ENCODE peak calls at places on chromosomes 5 and 9, in eight cellular contexts. F is mesothelial cell of epicardium, S is A673, K is foreskin fibroblast, A is GM13977, C is Calu3, L is lower lobe of right lung, M is fibroblast of pulmonary artery. U is an unnamed sample.

GRCh38 chr5:171776747-171777419 is 8.7 kb upstream of the SMIM23 start:
- DNase-seq in L (no peak), F (no peak), S (no peak), K (no peak), C (no peak), A (no peak), M (peak), U (no peak)

GRCh38 chr5:180084638-180085561 is 13.3 kb upstream of the RNF130 start:
- DNase-seq in L (peak), C (peak), S (no peak), K (no peak), A (no peak), F (no peak), M (no peak), U (no peak)

GRCh38 chr5:148311516-148311915 is 707 bp upstream of the SPINK7 start:
- DNase-seq in F (no peak), L (no peak), S (no peak), M (no peak), A (no peak), K (no peak), C (no peak), U (no peak)

GRCh38 chr5:168121138-168121494 is 170.3 kb upstream of the WWC1 start:
- DNase-seq in F (no peak), K (no peak), L (no peak), S (no peak), M (no peak), C (no peak), A (no peak), U (no peak)

GRCh38 chr9:121325387-121325786 is 44.7 kb downstream of the STOM start:
- DNase-seq in A (no peak), F (no peak), M (no peak), S (no peak), L (peak), C (no peak), K (no peak), U (no peak)

GRCh38 chr5:103589416-103590175 is 27.0 kb upstream of the NUDT12 start:
- DNase-seq in S (no peak), A (no peak), C (no peak), K (no peak), L (no peak), M (peak), F (no peak), U (no peak)

GRCh38 chr5:174725261-174725990 is 1.0 kb downstream of the MSX2 start:
- DNase-seq in L (no peak), K (no peak), A (no peak), S (no peak), F (no peak), M (no peak), C (no peak), U (no peak)

GRCh38 chr5:148740966-148741742 is 85.3 kb upstream of the ADRB2 start:
- DNase-seq in M (peak), C (peak), F (no peak), L (no peak), S (peak), K (peak), A (peak), U (no peak)

GRCh38 chr5:134568761-134569725 is 43.6 kb downstream of the JADE2 start:
- DNase-seq in K (no peak), M (peak), F (no peak), L (peak), C (peak), A (no peak), S (no peak), U (no peak)

GRCh38 chr5:132321109-132321721 is 27.0 kb downstream of the SLC22A4 start:
- DNase-seq in S (no peak), M (no peak), F (no peak), A (no peak), K (no peak), L (no peak), C (no peak), U (no peak)

GRCh38 chr5:41219655-41220269 is 6.4 kb upstream of the C6 start:
- DNase-seq in A (no peak), F (no peak), K (no peak), S (no peak), L (no peak), C (no peak), M (peak), U (no peak)

GRCh38 chr5:155092318-155092717 is 78.8 kb downstream of the KIF4B start:
- DNase-seq in C (no peak), K (no peak), F (no peak), S (no peak), M (peak), A (no peak), L (no peak), U (no peak)

GRCh38 chr9:14131353-14132088 is 182.4 kb downstream of the NFIB start:
- DNase-seq in K (no peak), S (no peak), F (no peak), M (no peak), L (no peak), C (no peak), A (no peak), U (no peak)

DNA sequence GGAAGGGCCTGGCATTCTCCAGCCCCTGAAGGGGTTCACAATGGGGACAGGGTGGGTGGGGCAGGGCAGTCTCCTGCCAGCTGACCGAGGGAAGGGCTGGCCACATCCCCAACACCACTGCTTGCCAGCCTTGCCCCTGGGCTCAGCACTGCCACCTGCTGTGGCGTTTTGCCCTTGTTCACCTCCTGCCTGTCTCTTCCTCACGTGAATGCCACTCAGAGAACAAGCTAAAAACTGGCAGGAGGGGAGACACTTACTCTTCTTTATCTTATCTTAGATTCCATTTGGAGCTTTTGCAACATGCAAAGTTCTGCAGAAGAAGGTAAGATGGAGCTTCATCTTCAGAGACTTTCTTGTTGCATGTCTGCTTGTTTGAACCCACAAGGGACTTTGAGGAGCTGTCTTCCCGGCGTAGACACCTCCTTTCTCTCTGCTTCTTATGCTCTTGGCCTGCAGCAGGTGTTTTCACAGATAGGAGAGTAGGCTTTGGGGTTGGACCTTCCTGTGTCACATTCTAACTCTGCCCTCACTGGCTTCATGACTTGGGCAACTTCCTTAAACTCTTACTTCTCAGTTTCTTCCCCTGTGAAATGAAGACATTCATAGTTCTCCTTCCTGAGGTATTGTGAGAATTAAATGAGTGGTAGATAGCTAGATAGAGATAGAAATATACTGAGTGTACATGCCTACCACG is 4.1 kb downstream of the LRSAM1 start:
- DNase-seq in F (no peak), C (peak), K (no peak), S (no peak), M (no peak), L (peak), A (no peak), U (no peak)
- TF ChIP-seq CTCF in F (no peak), C (peak), K (peak), S (peak), M (peak), L (peak), A (peak), U (no peak)

GRCh38 chr5:97601651-97602050 is 418.6 kb upstream of the RIOK2 start:
- DNase-seq in C (no peak), S (no peak), M (no peak), L (no peak), K (no peak), A (no peak), F (no peak), U (no peak)

DNA sequence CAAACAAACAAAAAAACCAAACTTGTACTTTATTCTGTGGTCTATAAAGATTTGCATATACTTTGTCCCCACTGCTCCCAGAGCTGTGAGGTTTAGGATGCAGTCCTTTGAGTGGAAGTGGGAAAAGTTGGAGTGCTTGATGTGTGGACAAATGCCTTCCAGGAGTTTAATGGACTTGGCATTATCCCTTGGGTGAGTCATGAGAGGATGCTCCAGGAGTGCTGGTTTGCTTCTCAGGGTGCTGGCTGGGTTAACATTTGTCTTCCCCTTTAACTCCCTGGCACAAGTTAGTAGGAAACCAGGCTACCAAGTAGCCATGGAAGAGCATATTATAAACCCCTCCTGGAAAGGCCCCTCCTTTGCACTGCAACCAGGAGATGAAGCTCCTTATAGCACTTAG is 417.4 kb upstream of the RIOK2 start:
- DNase-seq in M (no peak), A (no peak), L (no peak), S (no peak), K (peak), F (no peak), C (no peak), U (no peak)
- TF ChIP-seq CTCF in M (no peak), A (no peak), L (no peak), S (no peak), K (no peak), F (no peak), C (no peak), U (no peak)

DNA sequence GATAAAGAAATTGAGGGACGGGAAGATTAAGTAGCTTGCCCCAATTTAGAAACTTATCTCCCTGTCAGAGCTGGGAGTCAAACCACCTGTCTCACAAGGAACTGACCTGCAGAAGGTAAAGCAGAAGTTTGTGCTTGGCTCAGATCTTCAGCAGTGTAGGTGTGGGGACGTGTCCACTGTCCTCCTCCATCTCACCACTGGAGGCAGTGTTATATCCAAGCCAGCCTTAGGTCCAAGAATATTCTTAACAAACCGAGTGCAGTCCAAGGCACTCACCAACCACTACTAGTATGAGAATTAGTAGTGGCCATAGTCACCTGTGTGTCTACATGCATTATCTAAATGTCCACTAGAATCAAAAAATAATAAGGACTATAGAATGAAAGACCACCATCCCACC is 86.3 kb upstream of the IRX1 start:
- DNase-seq in S (no peak), A (no peak), F (no peak), K (no peak), L (no peak), C (no peak), M (no peak), U (no peak)
- TF ChIP-seq CTCF in S (no peak), A (no peak), F (no peak), K (no peak), L (no peak), C (no peak), M (no peak), U (peak)

GRCh38 chr5:95554647-95555548 is at the start of the genes ARSK and SKIC3:
- DNase-seq in M (peak), C (peak), L (peak), K (peak), F (peak), S (peak), A (peak), U (peak)

GRCh38 chr5:95549030-95549429 is 5.7 kb downstream of the SKIC3 start:
- DNase-seq in S (no peak), M (no peak), F (no peak), A (no peak), L (no peak), K (no peak), C (no peak), U (no peak)

GRCh38 chr5:95555553-95555952 is 652 bp downstream of the ARSK start:
- DNase-seq in F (no peak), M (peak), S (no peak), L (no peak), A (no peak), K (no peak), C (no peak), U (no peak)

GRCh38 chr5:95554331-95554646 is 488 bp downstream of the SKIC3 start:
- DNase-seq in S (no peak), A (no peak), F (no peak), K (no peak), M (peak), C (no peak), L (no peak), U (no peak)
- TF ChIP-seq CTCF in S (no peak), A (no peak), F (no peak), K (no peak), M (no peak), C (no peak), L (no peak), U (no peak)

GRCh38 chr9:132182609-132183073 is 20.8 kb downstream of the NTNG2 start:
- DNase-seq in K (no peak), A (no peak), C (no peak), S (peak), L (no peak), F (no peak), M (peak), U (no peak)
- TF ChIP-seq CTCF in K (no peak), A (no peak), C (no peak), S (peak), L (no peak), F (no peak), M (peak), U (peak)

DNA sequence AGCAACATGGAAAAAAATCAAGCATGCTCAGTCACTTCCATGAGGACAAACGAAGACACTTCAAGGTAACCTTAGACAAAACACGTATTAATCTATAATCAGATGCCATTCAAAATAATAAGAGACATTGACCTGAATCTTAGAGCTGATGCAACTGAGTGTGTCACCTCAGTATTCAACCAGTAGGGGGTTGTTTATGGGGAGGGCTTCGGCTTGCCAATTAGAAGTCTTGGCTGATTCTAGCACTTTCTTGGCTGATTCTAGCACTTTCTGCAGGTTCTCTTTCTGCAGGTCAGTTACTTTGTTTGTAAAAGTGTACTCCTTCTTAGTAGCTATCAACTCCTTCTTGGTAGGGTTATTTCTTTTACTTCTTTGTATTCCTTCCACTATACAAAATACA is 317.6 kb downstream of the ENC1 start:
- DNase-seq in A (no peak), M (no peak), K (no peak), C (no peak), S (no peak), F (no peak), L (no peak), U (no peak)
- TF ChIP-seq CTCF in A (no peak), M (no peak), K (no peak), C (no peak), S (no peak), F (no peak), L (no peak), U (no peak)

U was measured in progenitor cell of endocrine pancreas.